ENCODE peak calls at places on chromosomes 7 and 10, in ten cellular contexts. K, D, F, M, B, Q, Z, A, G and C are unnamed samples.

GRCh38 chr7:140977351-140978140 is 37.2 kb downstream of the MRPS33 start:
- DNase-seq in G (no peak), M (no peak), F (no peak), Q (no peak), A (no peak), Z (no peak), K (no peak), B (no peak), D (no peak), C (no peak)

GRCh38 chr10:122316224-122316884 is 45.3 kb downstream of the BTBD16 start:
- DNase-seq in G (no peak), Q (no peak), M (no peak), D (no peak), K (no peak), F (no peak), A (no peak), Z (no peak), B (no peak), C (no peak)

GRCh38 chr10:17432738-17433137 is 21.7 kb downstream of the ST8SIA6 start:
- DNase-seq in F (no peak), K (no peak), G (peak; percentile 62), Z (no peak), B (peak; percentile 43), D (peak; percentile 29), Q (no peak), M (no peak), A (no peak), C (no peak)

GRCh38 chr7:17142831-17143541 is 155.5 kb upstream of the AHR start:
- DNase-seq in A (no peak), Q (peak; percentile 29), Z (no peak), M (no peak), B (peak; percentile 35), K (no peak), D (peak; percentile 29), G (peak; percentile 63), F (no peak), C (no peak)

GRCh38 chr7:125061776-125062397 is 132.3 kb upstream of the POT1 start:
- DNase-seq in G (peak; percentile 70), K (no peak), D (peak; percentile 63), B (peak; percentile 40), F (no peak), Q (peak; percentile 65), Z (no peak), M (no peak), A (no peak), C (no peak)

GRCh38 chr7:132548489-132549078 is 27.7 kb downstream of the PLXNA4 start:
- DNase-seq in B (peak; percentile 82), M (no peak), A (no peak), Q (no peak), D (peak; percentile 54), F (no peak), G (peak; percentile 51), K (no peak), Z (no peak), C (no peak)

GRCh38 chr10:57260175-57260574 is 899.1 kb upstream of the ZWINT start:
- DNase-seq in A (no peak), B (no peak), M (no peak), K (no peak), G (no peak), Z (no peak), Q (no peak), F (no peak), D (no peak), C (no peak)

GRCh38 chr7:122736183-122736582 is 33.5 kb upstream of the RNF148 start:
- DNase-seq in D (no peak), B (no peak), K (no peak), M (no peak), A (no peak), Q (peak; percentile 5), Z (no peak), F (no peak), G (peak; percentile 22), C (no peak)

GRCh38 chr7:135684699-135685098 is 22.4 kb downstream of the STMP1 start:
- DNase-seq in B (no peak), G (peak; percentile 30), A (no peak), M (no peak), Z (no peak), F (no peak), D (no peak), K (no peak), Q (no peak), C (no peak)

GRCh38 chr7:20033621-20034200 is 183.5 kb downstream of the MACC1 start:
- DNase-seq in A (no peak), G (peak; percentile 75), Q (peak; percentile 29), M (no peak), D (peak; percentile 47), Z (no peak), B (peak; percentile 86), K (no peak), F (no peak), C (no peak)

GRCh38 chr10:115118346-115118745 is 25.2 kb downstream of the ATRNL1 start:
- DNase-seq in A (no peak), F (no peak), K (no peak), M (no peak), Z (no peak), D (no peak), G (no peak), Q (no peak), B (no peak), C (no peak)

GRCh38 chr7:157785021-157785441 is 448.2 kb downstream of the DNAJB6 start:
- DNase-seq in M (no peak), F (no peak), G (no peak), B (no peak), A (no peak), D (no peak), K (no peak), Q (no peak), Z (no peak), C (no peak)

GRCh38 chr10:62037166-62037831 is 135.8 kb downstream of the ARID5B start:
- DNase-seq in Z (no peak), M (no peak), G (peak; percentile 52), A (no peak), D (peak; percentile 67), B (peak; percentile 70), K (no peak), Q (peak; percentile 88), F (no peak), C (no peak)

GRCh38 chr7:111329367-111330234 is 232.7 kb downstream of the IMMP2L start:
- DNase-seq in A (no peak), Z (no peak), F (no peak), B (peak; percentile 48), M (no peak), K (no peak), Q (peak; percentile 48), D (peak; percentile 46), G (peak; percentile 44), C (no peak)

GRCh38 chr7:50497068-50497642 is 47.0 kb upstream of the FIGNL1 start:
- DNase-seq in Z (no peak), A (no peak), F (no peak), G (peak; percentile 66), Q (peak; percentile 62), M (no peak), K (no peak), D (peak; percentile 86), B (peak; percentile 75), C (no peak)

GRCh38 chr7:130853503-130854279 is 119.7 kb upstream of the KLF14 start:
- DNase-seq in B (peak; percentile 59), A (no peak), K (no peak), M (no peak), D (peak; percentile 34), Q (no peak), G (peak; percentile 66), Z (no peak), F (no peak), C (no peak)

GRCh38 chr7:77985232-77985973 is 186.8 kb downstream of the PHTF2 start:
- DNase-seq in K (no peak), F (no peak), A (no peak), Z (no peak), D (peak; percentile 3), B (no peak), M (no peak), G (peak; percentile 45), Q (no peak), C (no peak)

GRCh38 chr7:104106106-104106505 is 101.7 kb downstream of the ORC5 start:
- DNase-seq in G (peak; percentile 50), A (no peak), F (no peak), D (peak; percentile 48), Q (peak; percentile 62), M (no peak), B (peak; percentile 46), Z (no peak), K (no peak), C (no peak)
- TF ChIP-seq CTCF in G (peak; percentile 35), A (peak; percentile 22), F (no peak), D (peak; percentile 24), Q (peak; percentile 47), M (no peak), B (peak; percentile 25), Z (no peak), K (no peak), C (no peak)

GRCh38 chr10:26441491-26442214 is 3.5 kb downstream of the APBB1IP start:
- DNase-seq in G (peak; percentile 28), M (no peak), Z (no peak), F (no peak), K (no peak), D (no peak), Q (no peak), A (no peak), B (peak; percentile 35), C (no peak)

GRCh38 chr10:26448292-26448691 is 10.2 kb downstream of the APBB1IP start:
- DNase-seq in G (no peak), Q (no peak), B (no peak), M (no peak), K (no peak), D (no peak), F (no peak), Z (no peak), A (no peak), C (no peak)

GRCh38 chr10:26446258-26446657 is 8.1 kb downstream of the APBB1IP start:
- DNase-seq in K (no peak), D (no peak), B (no peak), Z (no peak), Q (no peak), A (no peak), F (no peak), M (no peak), G (no peak), C (no peak)

GRCh38 chr10:26448706-26449435 is 10.7 kb downstream of the APBB1IP start:
- DNase-seq in B (no peak), F (no peak), M (no peak), D (no peak), K (no peak), A (no peak), Z (no peak), Q (no peak), G (no peak), C (no peak)

GRCh38 chr10:26445411-26446031 is 7.4 kb downstream of the APBB1IP start:
- DNase-seq in G (no peak), D (no peak), K (no peak), Q (no peak), M (no peak), Z (no peak), A (no peak), F (no peak), B (no peak), C (no peak)
- TF ChIP-seq CTCF in G (no peak), D (no peak), K (no peak), Q (no peak), M (no peak), Z (peak; percentile 17), A (peak; percentile 33), F (no peak), B (no peak), C (no peak)

GRCh38 chr7:3453398-3453797 is 152.3 kb downstream of the SDK1 start:
- DNase-seq in D (no peak), M (no peak), A (peak; percentile 60), K (peak; percentile 33), B (no peak), F (no peak), G (no peak), Q (no peak), Z (no peak), C (no peak)
- TF ChIP-seq CTCF in D (no peak), M (no peak), A (peak; percentile 29), K (no peak), B (no peak), F (no peak), G (no peak), Q (no peak), Z (no peak), C (no peak)

GRCh38 chr10:19168584-19168983 is 120.0 kb downstream of the MALRD1 start:
- DNase-seq in Q (peak; percentile 38), K (peak; percentile 60), D (no peak), M (no peak), Z (no peak), B (peak; percentile 3), G (peak; percentile 3), F (no peak), A (peak; percentile 80), C (no peak)
- TF ChIP-seq CTCF in Q (peak; percentile 67), K (peak; percentile 35), D (peak; percentile 24), M (no peak), Z (no peak), B (peak; percentile 22), G (peak; percentile 34), F (peak; percentile 14), A (peak; percentile 81), C (peak; percentile 30)